ENCODE peak calls at places on chromosomes 13 and 19, in nine cellular contexts. A is cardiac muscle cell, M is colonic mucosa, J is epithelial cell of proximal tubule, U is left ventricle myocardium inferior, Y is GM12865, X is choroid plexus epithelial cell, H is heart right ventricle, C is fibroblast of lung. F is an unnamed sample.

GRCh38 chr13:44004881-44005280 is 125.2 kb downstream of the LACC1 start:
- DNase-seq in X (peak; percentile 82), U (no peak), J (no peak), C (peak; percentile 38), M (no peak), H (no peak), Y (no peak), A (peak; percentile 56), F (no peak)

GRCh38 chr19:21833733-21834132 is 2.2 kb downstream of the ZNF43 start:
- DNase-seq in C (no peak), M (no peak), X (no peak), J (no peak), U (no peak), A (no peak), Y (no peak), H (no peak), F (no peak)

GRCh38 chr13:98405107-98405571 is 171.8 kb downstream of the STK24 start:
- DNase-seq in X (peak; percentile 22), M (no peak), A (peak; percentile 69), C (peak; percentile 29), Y (no peak), J (no peak), U (no peak), H (no peak), F (no peak)

GRCh38 chr13:78121459-78122348 is 203.1 kb upstream of the EDNRB start:
- DNase-seq in U (peak; percentile 31), Y (peak; percentile 80), H (no peak), M (peak; percentile 42), X (peak; percentile 83), J (peak; percentile 13), A (peak; percentile 81), C (peak; percentile 83), F (peak; percentile 21)

GRCh38 chr19:2032296-2032941 is 16.9 kb upstream of the BTBD2 start:
- DNase-seq in Y (no peak), M (peak; percentile 98), U (peak; percentile 95), H (peak; percentile 94), A (peak; percentile 91), X (peak; percentile 76), J (peak; percentile 48), C (peak; percentile 91), F (peak; percentile 89)

GRCh38 chr19:8393871-8394250 is 3.7 kb downstream of the RAB11B start:
- DNase-seq in C (no peak), H (no peak), U (no peak), Y (no peak), A (no peak), J (no peak), M (no peak), X (no peak), F (no peak)

GRCh38 chr19:38534574-38534973 is 83.2 kb downstream of the MAP4K1 start:
- DNase-seq in Y (no peak), A (no peak), M (no peak), H (no peak), C (no peak), X (no peak), U (no peak), J (no peak), F (no peak)

GRCh38 chr13:34561033-34561432 is 381.0 kb upstream of the NBEA start:
- DNase-seq in H (no peak), Y (no peak), J (no peak), M (no peak), U (no peak), X (no peak), A (no peak), C (no peak), F (no peak)

GRCh38 chr13:45548281-45548680 is 67.3 kb downstream of the ERICH6B start:
- DNase-seq in M (no peak), U (no peak), J (no peak), A (no peak), H (no peak), Y (no peak), X (no peak), C (no peak), F (no peak)

GRCh38 chr13:33543631-33544030 is 258.1 kb upstream of the STARD13 start:
- DNase-seq in Y (peak; percentile 38), U (no peak), M (no peak), C (peak; percentile 38), H (no peak), X (no peak), A (no peak), J (no peak), F (no peak)

GRCh38 chr19:43928820-43929219 is 6.3 kb downstream of the ZNF45 start:
- DNase-seq in J (no peak), X (no peak), A (no peak), U (no peak), C (no peak), M (no peak), Y (no peak), H (no peak), F (no peak)
- TF ChIP-seq CTCF in J (no peak), X (no peak), A (no peak), U (no peak), C (no peak), M (no peak), Y (no peak), H (no peak), F (no peak)

GRCh38 chr19:17615889-17616685 is 60.6 kb downstream of the COLGALT1 start:
- DNase-seq in A (peak; percentile 19), U (no peak), M (no peak), H (no peak), X (no peak), Y (no peak), J (no peak), C (no peak), F (no peak)
- H3K4me3 ChIP-seq in A (no peak overlapping the region), U (peak overlapping the region; percentile 29), M (no peak overlapping the region), H (no peak overlapping the region), X (peak overlapping the region; percentile 16), Y (no peak overlapping the region), J (peak overlapping the region; percentile 42), C (no peak overlapping the region), F (no peak overlapping the region)

DNA sequence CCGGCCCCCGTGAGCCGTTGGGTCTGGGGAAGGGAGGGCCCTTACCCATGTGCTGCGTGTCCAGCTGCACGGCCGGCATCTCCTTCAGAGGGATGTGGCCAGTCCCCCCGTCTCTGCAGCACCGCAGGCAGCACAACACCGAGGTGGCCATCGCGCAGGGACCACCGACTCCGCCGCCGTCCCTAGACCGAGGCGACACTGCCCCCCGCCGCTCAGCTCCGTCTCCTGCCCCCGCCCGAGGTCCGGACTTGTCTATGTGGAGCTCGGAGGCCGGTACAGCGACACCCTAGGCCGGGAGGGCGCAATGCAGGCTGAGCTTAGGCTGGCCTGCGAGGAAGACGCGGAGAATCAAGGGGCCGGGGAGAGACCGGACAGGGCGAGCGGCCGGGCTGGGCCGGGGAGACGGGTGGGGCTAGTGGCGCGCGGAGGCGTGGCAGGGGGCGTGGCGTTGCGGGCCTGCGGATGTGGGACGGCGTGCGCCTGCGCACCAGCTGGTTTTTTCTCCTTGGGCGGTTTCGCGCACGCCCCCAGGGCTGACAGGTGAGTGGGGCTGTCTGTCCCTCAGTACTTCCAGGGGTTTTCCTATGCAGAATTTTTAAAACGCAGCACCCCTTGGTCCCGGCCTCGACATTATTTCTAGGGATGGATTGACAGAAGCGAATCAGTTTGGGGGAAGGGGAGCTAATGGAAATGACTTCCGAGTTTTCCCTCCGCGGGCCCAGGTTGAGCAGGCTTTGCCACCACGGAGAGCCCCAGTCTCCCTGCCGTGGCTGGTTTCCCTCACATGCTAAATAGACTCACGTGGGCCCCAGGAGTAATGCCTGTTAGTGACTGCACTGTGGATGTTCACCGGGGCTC is at the start of gene SPRYD7:
- DNase-seq in H (peak; percentile 99), U (peak; percentile 98), M (peak; percentile 98), X (peak; percentile 99), C (peak; percentile 98), A (peak; percentile 99), J (peak; percentile 70), Y (peak; percentile 99), F (peak; percentile 99)
- TF ChIP-seq CTCF in H (peak; percentile 99), U (peak; percentile 96), M (peak; percentile 88), X (peak; percentile 87), C (peak; percentile 77), A (peak; percentile 91), J (peak; percentile 77), Y (peak; percentile 91), F (peak; percentile 94)

GRCh38 chr13:30848332-30849027 is 57.6 kb upstream of the MEDAG start:
- DNase-seq in M (no peak), U (no peak), Y (no peak), C (no peak), A (no peak), X (no peak), H (no peak), J (no peak), F (no peak)
- H3K4me3 ChIP-seq in M (no peak overlapping the region), U (no peak overlapping the region), Y (no peak overlapping the region), C (no peak overlapping the region), A (no peak overlapping the region), X (no peak overlapping the region), H (no peak overlapping the region), J (no peak overlapping the region), F (no peak overlapping the region)

GRCh38 chr19:35216026-35216832 is 12.3 kb downstream of the FAM187B start:
- DNase-seq in A (no peak), Y (no peak), X (peak; percentile 18), U (no peak), C (no peak), J (no peak), M (no peak), H (no peak), F (no peak)
- TF ChIP-seq CTCF in A (no peak), Y (no peak), X (no peak), U (no peak), C (no peak), J (no peak), M (no peak), H (no peak), F (no peak)

DNA sequence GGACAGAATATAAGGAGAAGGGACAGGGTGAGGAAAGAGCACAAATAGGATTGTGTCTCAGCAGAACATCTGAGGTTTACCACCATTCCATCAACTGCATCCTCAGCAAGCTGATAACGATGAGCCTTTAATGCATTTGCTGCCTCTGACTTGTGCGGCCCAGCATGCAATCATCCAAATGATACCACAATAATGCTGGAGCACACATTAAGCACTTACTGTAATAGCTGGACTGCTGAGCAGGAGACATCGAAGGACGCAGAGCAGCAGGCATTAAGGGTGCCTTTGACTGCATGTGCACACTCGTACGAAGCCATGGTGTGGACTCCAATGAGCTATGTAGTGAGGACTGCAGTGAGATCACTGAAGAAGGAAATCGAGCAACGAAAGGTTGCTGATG is 469.4 kb downstream of the FOXO1 start:
- DNase-seq in C (no peak), J (no peak), A (no peak), M (no peak), X (no peak), Y (no peak), U (no peak), H (no peak), F (no peak)
- H3K4me3 ChIP-seq in C (no peak overlapping the region), J (no peak overlapping the region), A (no peak overlapping the region), M (no peak overlapping the region), X (no peak overlapping the region), Y (no peak overlapping the region), U (no peak overlapping the region), H (no peak overlapping the region), F (no peak overlapping the region)

F was measured in uterus.